ENCODE peak calls at places on chromosome 21, in six cellular contexts. C is SK-N-SH, I is spleen, N is GM23338, P is breast epithelium, F is K562. Q is an unnamed sample. For H3K4me1, the result is how much of the 10 kb centered on the place peaks cover.

GRCh38 chr21:45390831-45391742 is 13.9 kb upstream of the COL18A1 start:
- DNase-seq in C (no peak), I (peak), N (no peak), P (no peak), F (no peak), Q (no peak)

GRCh38 chr21:35023396-35024070 is 25.6 kb downstream of the RUNX1 start:
- DNase-seq in C (no peak), I (no peak), N (no peak), P (no peak), F (no peak), Q (no peak)

GRCh38 chr21:15520811-15521643 is 208.8 kb upstream of the USP25 start:
- DNase-seq in C (peak), I (no peak), N (peak), P (no peak), F (no peak), Q (no peak)

GRCh38 chr21:35057428-35057827 is 8.3 kb upstream of the RUNX1 start:
- DNase-seq in C (no peak), I (no peak), N (no peak), P (no peak), F (no peak), Q (no peak)

GRCh38 chr21:45383111-45383614 is 21.8 kb upstream of the COL18A1 start:
- DNase-seq in C (no peak), I (peak), N (no peak), P (no peak), F (peak), Q (no peak)

GRCh38 chr21:42199488-42200463 is 19.2 kb upstream of the ABCG1 start:
- DNase-seq in C (no peak), I (no peak), N (no peak), P (no peak), F (no peak), Q (no peak)

GRCh38 chr21:21997390-21998333 is 999.5 kb downstream of the NCAM2 start:
- DNase-seq in C (no peak), I (no peak), N (peak), P (no peak), F (no peak), Q (no peak)

GRCh38 chr21:23725576-23725975 is 1881.7 kb downstream of the MRPL39 start:
- DNase-seq in C (no peak), I (no peak), N (peak), P (no peak), F (no peak), Q (no peak)

GRCh38 chr21:41602511-41602910 is 94.6 kb upstream of the TMPRSS2 start:
- DNase-seq in C (no peak), I (no peak), N (no peak), P (peak), F (no peak), Q (peak)

GRCh38 chr21:27040738-27041137 is 73.8 kb upstream of the ADAMTS5 start:
- DNase-seq in C (no peak), I (no peak), N (no peak), P (no peak), F (no peak), Q (no peak)

GRCh38 chr21:43858806-43859648 is 6.0 kb upstream of the AGPAT3 start:
- DNase-seq in C (no peak), I (peak), N (peak), P (no peak), F (peak), Q (no peak)

GRCh38 chr21:44940116-44940631 is 345 bp downstream of the SLX9 start:
- DNase-seq in C (no peak), I (no peak), N (peak), P (no peak), F (no peak), Q (no peak)

GRCh38 chr21:45894107-45894810 is 87.3 kb upstream of the COL6A1 start:
- DNase-seq in C (peak), I (peak), N (no peak), P (no peak), F (no peak), Q (no peak)

GRCh38 chr21:44018813-44019567 is 6.9 kb downstream of the TRAPPC10 start:
- DNase-seq in C (no peak), I (no peak), N (no peak), P (no peak), F (peak), Q (no peak)

GRCh38 chr21:44013380-44014088 is 1.4 kb downstream of the TRAPPC10 start:
- DNase-seq in C (peak), I (no peak), N (peak), P (no peak), F (no peak), Q (no peak)

GRCh38 chr21:34583926-34584563 is 30.9 kb downstream of the RCAN1 start:
- DNase-seq in C (no peak), I (no peak), N (no peak), P (no peak), F (no peak), Q (no peak)

GRCh38 chr21:42507418-42507817 is 6.2 kb upstream of the SLC37A1 start:
- DNase-seq in C (no peak), I (no peak), N (no peak), P (no peak), F (no peak), Q (no peak)

GRCh38 chr21:26112979-26113378 is 57.6 kb downstream of the APP start:
- DNase-seq in C (no peak), I (no peak), N (no peak), P (no peak), F (no peak), Q (no peak)

GRCh38 chr21:42653492-42654061 is at the start of gene PDE9A:
- DNase-seq in C (peak), I (peak), N (peak), P (no peak), F (peak), Q (no peak)

GRCh38 chr21:42848932-42849758 is 30.2 kb downstream of the WDR4 start:
- DNase-seq in C (no peak), I (peak), N (no peak), P (no peak), F (no peak), Q (no peak)

GRCh38 chr21:44911384-44912157 is 9.1 kb downstream of the ITGB2 start:
- DNase-seq in C (peak), I (peak), N (no peak), P (peak), F (peak), Q (no peak)

GRCh38 chr21:16532841-16533240 is 803.1 kb downstream of the USP25 start:
- DNase-seq in C (no peak), I (no peak), N (no peak), P (no peak), F (no peak), Q (no peak)

GRCh38 chr21:16535100-16535418 is 805.3 kb downstream of the USP25 start:
- DNase-seq in C (peak), I (no peak), N (no peak), P (peak), F (no peak), Q (peak)

GRCh38 chr21:16534408-16535099 is 804.8 kb downstream of the USP25 start:
- DNase-seq in C (peak), I (no peak), N (no peak), P (peak), F (no peak), Q (no peak)

GRCh38 chr21:16533692-16534407 is 804.1 kb downstream of the USP25 start:
- DNase-seq in C (no peak), I (no peak), N (no peak), P (no peak), F (no peak), Q (no peak)

GRCh38 chr21:16530656-16531055 is 800.9 kb downstream of the USP25 start:
- DNase-seq in C (no peak), I (no peak), N (no peak), P (no peak), F (no peak), Q (no peak)
- TF ChIP-seq CTCF in C (no peak), I (no peak), N (no peak), P (no peak), F (no peak), Q (no peak)

DNA sequence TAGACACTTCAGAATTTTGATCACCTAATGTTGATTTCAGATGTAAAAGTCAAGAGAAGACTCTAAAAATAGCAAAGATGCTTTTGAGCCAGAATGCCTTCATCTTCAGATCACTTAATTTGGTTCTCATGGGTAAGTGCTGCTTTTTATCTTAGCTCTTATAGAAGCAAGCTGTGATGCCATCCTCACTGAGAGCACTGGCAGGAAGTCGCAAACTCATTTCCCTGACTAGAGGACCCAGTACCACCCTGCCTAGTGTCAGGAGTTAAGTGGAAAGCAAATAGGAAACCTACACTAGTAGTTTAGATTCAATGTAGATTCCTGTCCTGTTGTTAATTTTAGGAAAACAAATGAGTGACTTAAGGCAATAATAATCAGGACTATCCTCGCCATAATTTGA is 12.1 kb downstream of the IFNAR2 start:
- DNase-seq in C (no peak), I (no peak), N (no peak), P (no peak), F (no peak), Q (no peak)
- H3K4me1 ChIP-seq in C (under half), I (half or more), N (under half), P (under half), F (under half), Q (under half)

GRCh38 chr21:36563301-36563926 is 83.5 kb upstream of the CLDN14 start:
- DNase-seq in C (no peak), I (no peak), N (no peak), P (no peak), F (no peak), Q (peak)
- TF ChIP-seq POLR2AphosphoS5 in C (no peak), I (no peak), N (no peak), P (no peak), F (no peak), Q (no peak)

GRCh38 chr21:28770867-28771661 is 221.6 kb downstream of the LTN1 start:
- DNase-seq in C (no peak), I (no peak), N (no peak), P (no peak), F (no peak), Q (peak)
- TF ChIP-seq CTCF in C (no peak), I (no peak), N (no peak), P (no peak), F (no peak), Q (no peak)

GRCh38 chr21:38822754-38823374 is 17.1 kb downstream of the ETS2 start:
- DNase-seq in C (no peak), I (no peak), N (no peak), P (no peak), F (no peak), Q (peak)
- H3K4me1 ChIP-seq in C (under half), I (under half), N (under half), P (under half), F (under half), Q (half or more)